ENCODE peak calls at places on chromosomes 3 and 15, in five cellular contexts. O, W, E, U and B are unnamed samples.

GRCh38 chr15:68333775-68334470 is 56.4 kb downstream of the FEM1B start:
- DNase-seq in O (no peak), W (no peak), E (no peak), U (peak; percentile 51), B (peak; percentile 70)

GRCh38 chr3:16362781-16363180 is 97.8 kb downstream of the OXNAD1 start:
- DNase-seq in O (no peak), W (no peak), E (no peak), U (no peak), B (no peak)

GRCh38 chr15:89383635-89384604 is 49.3 kb upstream of the POLG start:
- DNase-seq in O (no peak), W (no peak), E (no peak), U (peak; percentile 47), B (peak; percentile 54)

GRCh38 chr15:78157203-78157602 is 8.0 kb downstream of the IDH3A start:
- DNase-seq in O (no peak), W (no peak), E (no peak), U (no peak), B (no peak)

GRCh38 chr3:30112904-30113484 is 493.4 kb upstream of the TGFBR2 start:
- DNase-seq in O (peak; percentile 23), W (peak; percentile 5), E (no peak), U (no peak), B (no peak)

GRCh38 chr3:77039606-77040553 is at the start of gene ROBO2:
- DNase-seq in O (no peak), W (peak; percentile 70), E (peak; percentile 22), U (peak; percentile 30), B (peak; percentile 62)

GRCh38 chr3:136042608-136043221 is 77.2 kb downstream of the PPP2R3A start:
- DNase-seq in O (no peak), W (peak; percentile 15), E (peak; percentile 28), U (no peak), B (no peak)

GRCh38 chr3:197734667-197735318 is 1.9 kb downstream of the RUBCN start:
- DNase-seq in O (no peak), W (no peak), E (no peak), U (no peak), B (no peak)

GRCh38 chr15:73988075-73988969 is 3.8 kb downstream of the STOML1 start:
- DNase-seq in O (no peak), W (no peak), E (no peak), U (no peak), B (no peak)

GRCh38 chr3:187291512-187292132 is at the start of gene MASP1:
- DNase-seq in O (no peak), W (peak; percentile 27), E (no peak), U (no peak), B (peak; percentile 44)

GRCh38 chr3:159839561-159840379 is 148.9 kb upstream of the IL12A start:
- DNase-seq in O (no peak), W (peak; percentile 92), E (no peak), U (peak; percentile 31), B (peak; percentile 35)

GRCh38 chr3:188875413-188875812 is 296.4 kb upstream of the TPRG1 start:
- DNase-seq in O (no peak), W (no peak), E (no peak), U (no peak), B (no peak)

GRCh38 chr15:45442497-45443135 is 64.3 kb upstream of the GATM start:
- DNase-seq in O (no peak), W (no peak), E (no peak), U (no peak), B (no peak)

GRCh38 chr3:70703305-70704102 is 391.1 kb upstream of the MDFIC2 start:
- DNase-seq in O (no peak), W (no peak), E (no peak), U (no peak), B (no peak)

GRCh38 chr3:71201939-71202338 is 381.6 kb downstream of the FOXP1 start:
- DNase-seq in O (no peak), W (no peak), E (no peak), U (peak; percentile 79), B (peak; percentile 65)

GRCh38 chr3:16697437-16698258 is 92.4 kb upstream of the DAZL start:
- DNase-seq in O (no peak), W (no peak), E (no peak), U (no peak), B (no peak)

GRCh38 chr3:87318609-87319008 is 42.2 kb upstream of the POU1F1 start:
- DNase-seq in O (no peak), W (no peak), E (no peak), U (no peak), B (no peak)

GRCh38 chr15:98954411-98954810 is 53.2 kb downstream of the PGPEP1L start:
- DNase-seq in O (peak; percentile 37), W (no peak), E (no peak), U (peak; percentile 70), B (peak; percentile 85)

GRCh38 chr3:100029689-100030088 is 84.6 kb downstream of the FILIP1L start:
- DNase-seq in O (no peak), W (no peak), E (no peak), U (no peak), B (no peak)

GRCh38 chr15:64891546-64891945 is 20.2 kb upstream of the ANKDD1A start:
- DNase-seq in O (no peak), W (no peak), E (no peak), U (no peak), B (no peak)

GRCh38 chr3:50627407-50628051 is 10.6 kb downstream of the MAPKAPK3 start:
- DNase-seq in O (no peak), W (no peak), E (no peak), U (no peak), B (peak; percentile 52)

GRCh38 chr3:39541917-39542329 is 74.4 kb downstream of the MOBP start:
- DNase-seq in O (no peak), W (peak; percentile 2), E (peak; percentile 33), U (no peak), B (no peak)

GRCh38 chr3:162302983-162303624 is 806.5 kb downstream of the OTOL1 start:
- DNase-seq in O (no peak), W (no peak), E (no peak), U (no peak), B (no peak)

GRCh38 chr15:76349301-76350070 is 12.9 kb downstream of the ISL2 start:
- DNase-seq in O (no peak), W (no peak), E (no peak), U (no peak), B (no peak)
- H3K27me3 ChIP-seq in O (peaks cover 17% of the 10 kb centered on the region), W (peaks cover 46% of the 10 kb centered on the region), E (no peaks in the 10 kb centered on the region), U (peaks cover 41% of the 10 kb centered on the region), B (peaks cover 43% of the 10 kb centered on the region)

GRCh38 chr3:109339186-109339585 is 1.8 kb upstream of the DPPA4 start:
- DNase-seq in O (no peak), W (no peak), E (no peak), U (no peak), B (no peak)

GRCh38 chr3:109338322-109338721 is 976 bp upstream of the DPPA4 start:
- DNase-seq in O (no peak), W (no peak), E (no peak), U (no peak), B (no peak)

GRCh38 chr3:109337393-109337792 is at the start of gene DPPA4:
- DNase-seq in O (no peak), W (no peak), E (no peak), U (no peak), B (no peak)

GRCh38 chr3:109334572-109334971 is 2.8 kb downstream of the DPPA4 start:
- DNase-seq in O (no peak), W (no peak), E (no peak), U (no peak), B (no peak)

GRCh38 chr3:109336272-109336957 is 931 bp downstream of the DPPA4 start:
- DNase-seq in O (no peak), W (no peak), E (no peak), U (no peak), B (no peak)
- H3K4me3 ChIP-seq in O (peak overlapping the region; percentile 54), W (peak overlapping the region; percentile 93), E (no peak overlapping the region), U (no peak overlapping the region), B (peak overlapping the region; percentile 39)

GRCh38 chr3:46092704-46093085 is 65.4 kb upstream of the XCR1 start:
- DNase-seq in O (no peak), W (no peak), E (no peak), U (no peak), B (no peak)

GRCh38 chr3:46096336-46096735 is 69.1 kb upstream of the XCR1 start:
- DNase-seq in O (no peak), W (no peak), E (no peak), U (no peak), B (no peak)

GRCh38 chr3:46095307-46095706 is 68.0 kb upstream of the XCR1 start:
- DNase-seq in O (no peak), W (no peak), E (no peak), U (no peak), B (no peak)

GRCh38 chr3:46093327-46093932 is 66.1 kb upstream of the XCR1 start:
- DNase-seq in O (no peak), W (no peak), E (no peak), U (no peak), B (no peak)

DNA sequence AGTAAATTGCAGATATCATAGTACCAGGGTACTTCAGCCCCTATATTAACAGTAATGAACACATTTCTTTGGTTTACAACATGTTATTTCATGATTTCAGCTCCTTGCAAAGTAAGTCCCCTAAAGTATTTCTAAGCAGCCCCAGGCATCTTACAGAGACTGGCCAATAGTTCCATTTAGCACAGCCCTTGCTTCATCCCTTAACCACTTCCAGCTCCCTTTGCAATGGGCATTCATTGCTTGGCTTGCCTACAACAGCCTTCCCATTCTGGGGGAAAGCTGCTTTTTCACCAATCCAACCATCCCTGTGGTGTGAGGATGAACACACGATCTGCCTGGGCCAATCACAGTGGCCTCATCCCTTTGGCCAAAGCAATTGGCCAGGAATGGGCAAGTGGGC is 67.2 kb upstream of the XCR1 start:
- DNase-seq in O (no peak), W (no peak), E (no peak), U (no peak), B (no peak)
- H3K27ac ChIP-seq in O (no peak overlapping the region), W (no peak overlapping the region), E (no peak overlapping the region), U (no peak overlapping the region), B (no peak overlapping the region)

GRCh38 chr3:43621406-43621973 is 321 bp downstream of the ANO10 start:
- DNase-seq in O (no peak), W (no peak), E (peak; percentile 31), U (no peak), B (peak; percentile 16)

GRCh38 chr3:43620953-43621405 is 832 bp downstream of the ANO10 start:
- DNase-seq in O (no peak), W (no peak), E (no peak), U (no peak), B (no peak)

GRCh38 chr3:43619593-43619992 is 2.2 kb downstream of the ANO10 start:
- DNase-seq in O (no peak), W (no peak), E (no peak), U (no peak), B (no peak)

GRCh38 chr3:43624619-43625305 is 3.0 kb upstream of the ANO10 start:
- DNase-seq in O (no peak), W (no peak), E (no peak), U (no peak), B (no peak)

DNA sequence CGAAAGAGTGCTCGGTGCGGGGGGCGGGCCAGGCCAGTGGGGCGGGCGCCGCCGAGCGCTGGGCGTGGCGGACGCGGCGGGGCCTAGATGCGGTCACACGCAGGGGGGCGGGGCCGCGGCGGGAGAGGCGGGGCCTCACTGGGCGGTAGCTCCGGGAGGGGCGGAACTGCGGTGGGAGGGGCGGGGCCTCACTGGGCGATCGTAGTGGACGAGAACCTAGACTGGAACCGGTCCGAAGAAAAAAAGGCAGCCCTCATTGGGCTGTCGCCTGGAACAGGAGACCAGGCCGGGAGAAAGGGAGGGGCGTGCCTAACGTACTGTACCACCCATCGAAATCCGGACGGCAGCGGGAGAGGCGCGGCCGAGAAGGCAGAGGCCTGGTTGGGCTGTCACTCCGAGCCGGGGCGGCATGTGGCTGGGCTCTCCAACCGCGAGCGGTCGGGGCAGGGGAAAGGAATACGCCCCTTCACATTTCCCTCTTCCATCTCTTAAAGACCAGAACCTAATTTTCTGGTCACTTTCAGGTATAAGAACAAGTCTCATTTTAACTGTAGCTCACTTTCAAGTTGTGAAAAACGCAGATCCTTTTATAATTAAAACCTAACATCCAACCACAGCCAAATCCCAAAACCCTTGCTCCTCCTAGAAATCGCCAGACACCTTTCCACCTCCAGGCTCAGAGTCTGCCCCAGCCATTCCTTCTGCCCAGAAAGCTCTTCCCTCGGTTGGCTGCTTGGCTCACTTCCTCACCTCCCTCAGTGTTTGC is at the start of gene ANO10:
- DNase-seq in O (peak; percentile 99), W (peak; percentile 97), E (peak; percentile 98), U (peak; percentile 99), B (peak; percentile 99)
- H3K27me3 ChIP-seq in O (no peaks in the 10 kb centered on the region), W (no peaks in the 10 kb centered on the region), E (no peaks in the 10 kb centered on the region), U (no peaks in the 10 kb centered on the region), B (no peaks in the 10 kb centered on the region)